ENCODE peak calls at places on chromosomes 4 and X, in seven cellular contexts. B is IMR-90, Q is A549, X is GM12878, J is SK-N-SH, I is H1, K is HepG2. U is an unnamed sample.
A peak's percentile ranks its signal among the peaks of the same experiment; 100 is the strongest.

GRCh38 chr4:13920111-13920875 is 292.8 kb upstream of the BOD1L1 start:
- DNase-seq in B (peak; percentile 81), Q (peak; percentile 2), X (no peak), J (no peak), I (peak; percentile 27), K (no peak), U (no peak)

GRCh38 chrX:48648299-48648698 is 35.3 kb upstream of the WAS start:
- DNase-seq in B (peak; percentile 45), Q (no peak), X (no peak), J (peak; percentile 49), I (peak; percentile 54), K (peak; percentile 28), U (no peak)

GRCh38 chrX:16239211-16239610 is 71.9 kb downstream of the MAGEB17 start:
- DNase-seq in B (peak; percentile 88), Q (peak; percentile 2), X (peak; percentile 35), J (no peak), I (no peak), K (no peak), U (no peak)

GRCh38 chr4:7805533-7806079 is 134.1 kb downstream of the AFAP1 start:
- DNase-seq in B (peak; percentile 95), Q (peak; percentile 54), X (no peak), J (no peak), I (no peak), K (peak; percentile 96), U (no peak)

GRCh38 chr4:13427599-13428325 is 56.4 kb downstream of the RAB28 start:
- DNase-seq in B (peak; percentile 13), Q (no peak), X (no peak), J (no peak), I (no peak), K (no peak), U (no peak)

GRCh38 chrX:26649534-26649933 is 433.6 kb downstream of the MAGEB5 start:
- DNase-seq in B (peak; percentile 27), Q (peak; percentile 1), X (no peak), J (peak; percentile 11), I (no peak), K (peak; percentile 4), U (peak; percentile 29)

GRCh38 chr4:136476773-136477172 is 1055.5 kb downstream of the PCDH18 start:
- DNase-seq in B (no peak), Q (no peak), X (no peak), J (peak; percentile 14), I (no peak), K (no peak), U (no peak)

GRCh38 chrX:148588649-148589310 is 88.4 kb downstream of the AFF2 start:
- DNase-seq in B (no peak), Q (no peak), X (no peak), J (no peak), I (no peak), K (no peak), U (no peak)

GRCh38 chr4:54482529-54482961 is 175.2 kb upstream of the KIT start:
- DNase-seq in B (peak; percentile 21), Q (no peak), X (no peak), J (no peak), I (no peak), K (no peak), U (peak; percentile 31)
- TF ChIP-seq RFX5 in B (no peak), Q (no peak), X (no peak), J (no peak), I (no peak), K (no peak), U (no peak)

GRCh38 chrX:12741416-12741815 is 49.8 kb upstream of the PRPS2 start:
- DNase-seq in B (no peak), Q (no peak), X (no peak), J (no peak), I (no peak), K (no peak), U (no peak)
- TF ChIP-seq RFX5 in B (no peak), Q (no peak), X (no peak), J (no peak), I (no peak), K (no peak), U (no peak)

DNA sequence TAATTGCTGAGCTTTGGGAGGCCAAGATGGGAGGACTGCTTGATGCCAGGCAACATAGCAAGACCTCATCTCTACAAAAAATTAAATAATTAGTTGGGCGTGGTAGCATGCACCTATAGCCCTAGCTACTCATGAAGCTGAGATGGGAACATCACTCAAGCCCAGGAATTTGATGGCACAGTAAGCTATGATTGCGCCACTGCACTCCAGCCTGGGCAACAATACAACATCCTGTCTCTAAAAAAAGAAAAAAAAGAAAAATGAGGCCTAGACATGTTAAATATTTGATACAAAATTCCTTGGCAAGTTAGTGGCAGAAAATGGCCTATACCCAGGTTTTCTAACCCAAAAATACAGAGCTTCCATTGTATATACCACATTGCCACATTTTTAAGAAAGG is 88.1 kb upstream of the MAB21L2 start:
- DNase-seq in B (no peak), Q (no peak), X (no peak), J (no peak), I (no peak), K (no peak), U (no peak)
- TF ChIP-seq RFX5 in B (no peak), Q (no peak), X (no peak), J (no peak), I (no peak), K (no peak), U (no peak)

GRCh38 chr4:72006576-72006975 is 25.2 kb upstream of the NPFFR2 start:
- DNase-seq in B (peak; percentile 56), Q (no peak), X (no peak), J (no peak), I (no peak), K (no peak), U (no peak)
- TF ChIP-seq RFX5 in B (no peak), Q (no peak), X (no peak), J (no peak), I (no peak), K (no peak), U (no peak)

GRCh38 chr4:56742080-56742871 is 61.2 kb upstream of the HOPX start:
- DNase-seq in B (peak; percentile 19), Q (no peak), X (no peak), J (no peak), I (no peak), K (no peak), U (no peak)
- TF ChIP-seq RFX5 in B (no peak), Q (no peak), X (no peak), J (no peak), I (no peak), K (no peak), U (no peak)

DNA sequence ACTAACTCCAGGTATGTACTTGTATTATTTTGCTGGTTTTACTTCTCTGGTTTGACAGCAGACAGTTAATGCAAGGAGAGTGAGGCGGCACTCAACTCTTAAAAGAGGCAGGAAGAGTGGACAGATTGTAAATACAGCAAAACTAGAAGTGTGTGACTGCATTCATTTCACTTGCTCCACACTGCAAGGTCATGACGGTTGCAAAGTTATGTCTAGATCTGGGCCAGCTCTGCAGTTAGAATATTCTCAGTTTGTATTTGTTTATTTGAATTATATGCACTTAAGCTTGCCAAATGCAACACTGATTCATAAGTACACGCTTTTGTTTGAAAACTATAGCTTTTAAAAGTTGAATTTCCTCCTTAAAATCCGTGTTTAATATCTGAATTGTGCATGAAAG is 148.9 kb downstream of the STIM2 start:
- DNase-seq in B (peak; percentile 84), Q (no peak), X (no peak), J (no peak), I (no peak), K (no peak), U (no peak)
- TF ChIP-seq RFX5 in B (no peak), Q (no peak), X (no peak), J (no peak), I (no peak), K (no peak), U (no peak)

DNA sequence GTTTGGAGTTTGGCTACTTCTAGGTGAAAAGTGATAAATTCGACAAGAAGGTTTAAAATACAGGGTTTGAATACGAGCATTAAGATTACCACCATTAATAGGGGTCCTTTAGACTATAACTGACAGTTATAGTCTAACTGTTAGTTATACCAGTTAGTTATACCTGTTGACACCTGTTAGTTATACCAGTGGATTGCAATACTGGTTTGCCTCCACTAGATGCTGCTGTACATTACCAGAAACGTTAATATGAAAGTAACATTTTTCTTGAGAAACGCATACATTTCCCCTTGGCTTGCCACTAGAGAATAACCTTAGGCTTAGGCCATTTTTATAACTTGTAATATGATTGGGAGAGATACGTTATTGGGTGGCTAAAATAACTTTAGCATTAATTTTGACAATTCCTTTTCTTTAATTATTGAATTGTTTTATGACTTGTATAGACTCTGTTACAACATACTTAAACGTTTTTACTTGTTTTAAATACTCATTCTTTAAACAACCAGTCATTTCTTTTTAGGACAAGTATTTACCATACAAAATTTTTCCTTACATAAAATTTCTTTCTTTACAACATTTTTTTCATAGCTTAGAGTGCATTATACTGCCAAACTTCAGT is 911.2 kb downstream of the FSTL5 start:
- DNase-seq in B (peak; percentile 0), Q (peak; percentile 11), X (peak; percentile 15), J (no peak), I (no peak), K (peak; percentile 23), U (no peak)
- TF ChIP-seq RFX5 in B (no peak), Q (no peak), X (no peak), J (no peak), I (no peak), K (no peak), U (no peak)

GRCh38 chr4:2423066-2423465 is 4.3 kb downstream of the CFAP99 start:
- DNase-seq in B (no peak), Q (no peak), X (no peak), J (no peak), I (no peak), K (no peak), U (no peak)

GRCh38 chr4:2426069-2426397 is 7.3 kb downstream of the CFAP99 start:
- DNase-seq in B (no peak), Q (no peak), X (no peak), J (no peak), I (no peak), K (no peak), U (no peak)

GRCh38 chr4:2423695-2424094 is 4.9 kb downstream of the CFAP99 start:
- DNase-seq in B (no peak), Q (no peak), X (no peak), J (no peak), I (no peak), K (no peak), U (no peak)

GRCh38 chr4:2425386-2426068 is 6.8 kb downstream of the CFAP99 start:
- DNase-seq in B (no peak), Q (no peak), X (no peak), J (no peak), I (no peak), K (no peak), U (no peak)

GRCh38 chr4:2424581-2424980 is 5.8 kb downstream of the CFAP99 start:
- DNase-seq in B (peak; percentile 13), Q (no peak), X (no peak), J (no peak), I (no peak), K (no peak), U (no peak)
- TF ChIP-seq RFX5 in B (no peak), Q (no peak), X (no peak), J (no peak), I (no peak), K (no peak), U (no peak)